ENCODE peak calls at places on chromosome 9, in six cellular contexts. C is SK-N-SH, L is coronary artery, V is pancreas, K is brain microvascular endothelial cell, R is A549. U is an unnamed sample.

GRCh38 chr9:68536876-68537490 is 3.7 kb downstream of the TMEM252 start:
- DNase-seq in R (no peak), L (no peak), C (no peak), K (no peak), V (no peak), U (no peak)

GRCh38 chr9:88991066-88992030 is at the start of gene S1PR3:
- DNase-seq in R (peak), L (peak), V (peak), C (peak), K (no peak), U (peak)

GRCh38 chr9:105264380-105264779 is 19.9 kb downstream of the SLC44A1 start:
- DNase-seq in V (no peak), R (no peak), C (no peak), K (no peak), L (no peak), U (no peak)

GRCh38 chr9:113992276-113992951 is 85.7 kb downstream of the AMBP start:
- DNase-seq in L (no peak), C (peak), R (no peak), K (no peak), V (no peak), U (peak)

GRCh38 chr9:90801507-90802289 is at the start of gene SYK:
- DNase-seq in R (no peak), V (peak), C (peak), K (no peak), L (no peak), U (peak)

GRCh38 chr9:16450578-16450977 is 419.9 kb downstream of the BNC2 start:
- DNase-seq in L (no peak), C (no peak), V (no peak), R (no peak), K (no peak), U (no peak)

GRCh38 chr9:81626511-81626910 is 62.8 kb downstream of the TLE1 start:
- DNase-seq in L (no peak), K (no peak), V (no peak), R (no peak), C (no peak), U (no peak)

GRCh38 chr9:88710449-88710848 is 175.5 kb downstream of the NXNL2 start:
- DNase-seq in K (no peak), L (no peak), R (no peak), C (no peak), V (no peak), U (no peak)

GRCh38 chr9:125600194-125600593 is 106.8 kb downstream of the MAPKAP1 start:
- DNase-seq in K (no peak), C (no peak), R (no peak), L (no peak), V (no peak), U (no peak)

GRCh38 chr9:135440620-135441019 is 39.0 kb upstream of the PPP1R26 start:
- DNase-seq in K (no peak), C (no peak), V (no peak), L (no peak), R (peak), U (no peak)

GRCh38 chr9:120619751-120620655 is 40.0 kb upstream of the CDK5RAP2 start:
- DNase-seq in K (peak), V (no peak), R (peak), C (peak), L (no peak), U (peak)

GRCh38 chr9:5516453-5517220 is 6.3 kb downstream of the PDCD1LG2 start:
- DNase-seq in K (no peak), V (no peak), C (no peak), L (no peak), R (no peak), U (no peak)

GRCh38 chr9:90095682-90096081 is 490.9 kb downstream of the GADD45G start:
- DNase-seq in C (peak), L (no peak), R (no peak), K (no peak), V (peak), U (no peak)

GRCh38 chr9:115391166-115391825 is 273.3 kb upstream of the TNC start:
- DNase-seq in V (no peak), C (no peak), K (no peak), L (no peak), R (no peak), U (no peak)

GRCh38 chr9:125739442-125739841 is 7.7 kb upstream of the PBX3 start:
- DNase-seq in R (no peak), L (no peak), C (no peak), V (no peak), K (no peak), U (no peak)

GRCh38 chr9:91073811-91074771 is 272.5 kb downstream of the SYK start:
- DNase-seq in C (no peak), K (no peak), L (peak), R (no peak), V (no peak), U (no peak)

GRCh38 chr9:112325127-112325526 is 8.3 kb downstream of the PTBP3 start:
- DNase-seq in L (no peak), R (no peak), C (no peak), V (no peak), K (no peak), U (no peak)

GRCh38 chr9:120366646-120367019 is 213.3 kb downstream of the CDK5RAP2 start:
- DNase-seq in L (no peak), K (peak), C (no peak), V (no peak), R (peak), U (no peak)

GRCh38 chr9:100474082-100474949 is 1.4 kb downstream of the TMEFF1 start:
- DNase-seq in K (no peak), R (no peak), L (no peak), V (no peak), C (peak), U (no peak)

GRCh38 chr9:89664896-89665329 is 60.1 kb downstream of the GADD45G start:
- DNase-seq in R (no peak), L (no peak), V (no peak), K (no peak), C (no peak), U (no peak)

GRCh38 chr9:97880336-97880735 is 27.3 kb downstream of the FOXE1 start:
- DNase-seq in L (no peak), R (no peak), K (no peak), C (no peak), V (no peak), U (no peak)

GRCh38 chr9:127706836-127707241 is at the start of gene CFAP157:
- DNase-seq in K (no peak), V (no peak), L (no peak), R (peak), C (peak), U (no peak)

GRCh38 chr9:137031904-137032639 is at the start of gene FUT7:
- DNase-seq in L (no peak), C (no peak), V (no peak), R (no peak), K (no peak), U (no peak)

GRCh38 chr9:18438300-18438925 is 35.5 kb upstream of the ADAMTSL1 start:
- DNase-seq in C (peak), L (peak), V (peak), R (no peak), K (peak), U (peak)

GRCh38 chr9:113616716-113617496 is 153.4 kb downstream of the RGS3 start:
- DNase-seq in L (no peak), K (no peak), R (no peak), V (peak), C (no peak), U (no peak)

GRCh38 chr9:93096811-93097382 is 880 bp downstream of the CARD19 start:
- DNase-seq in R (no peak), C (no peak), L (peak), V (no peak), K (no peak), U (no peak)

GRCh38 chr9:128902351-128903078 is 18.3 kb upstream of the PHYHD1 start:
- DNase-seq in L (no peak), K (no peak), V (no peak), R (no peak), C (no peak), U (peak)

GRCh38 chr9:135463140-135463539 is 16.4 kb upstream of the PPP1R26 start:
- DNase-seq in K (peak), L (no peak), V (no peak), R (peak), C (no peak), U (no peak)

GRCh38 chr9:113622600-113623400 is 159.3 kb downstream of the RGS3 start:
- DNase-seq in L (peak), C (no peak), R (peak), V (peak), K (peak), U (no peak)

GRCh38 chr9:22044583-22044982 is 35.5 kb upstream of the CDKN2B start:
- DNase-seq in V (no peak), L (no peak), R (no peak), K (peak), C (no peak), U (no peak)

GRCh38 chr9:16069671-16070586 is 517.1 kb downstream of the CCDC171 start:
- DNase-seq in C (no peak), L (no peak), V (no peak), R (no peak), K (peak), U (no peak)

GRCh38 chr9:10232352-10232930 is 380.4 kb downstream of the PTPRD start:
- DNase-seq in V (no peak), C (no peak), K (peak), L (no peak), R (no peak), U (no peak)

GRCh38 chr9:104386425-104387069 is 117.5 kb upstream of the OR13F1 start:
- DNase-seq in K (peak), C (peak), V (no peak), R (peak), L (no peak), U (no peak)

GRCh38 chr9:121743441-121744001 is 92.1 kb downstream of the DAB2IP start:
- DNase-seq in L (peak), V (peak), C (peak), K (peak), R (peak), U (peak)

GRCh38 chr9:109244179-109245132 is 76.4 kb downstream of the EPB41L4B start:
- DNase-seq in C (peak), R (peak), V (peak), K (peak), L (no peak), U (peak)

GRCh38 chr9:9790216-9790872 is 822.5 kb downstream of the PTPRD start:
- DNase-seq in C (peak), K (peak), L (no peak), R (peak), V (no peak), U (no peak)

GRCh38 chr9:132136151-132136892 is 25.5 kb upstream of the NTNG2 start:
- DNase-seq in L (no peak), C (no peak), V (no peak), K (no peak), R (no peak), U (no peak)

GRCh38 chr9:117081641-117082317 is 333.1 kb downstream of the ASTN2 start:
- DNase-seq in R (no peak), V (no peak), C (peak), K (no peak), L (no peak), U (no peak)
- H3K27ac ChIP-seq in R (no peak), V (no peak), C (peak), K (no peak), L (no peak), U (no peak)

GRCh38 chr9:94577541-94577940 is 16.1 kb downstream of the FBP2 start:
- DNase-seq in R (no peak), L (no peak), V (no peak), K (no peak), C (no peak), U (no peak)
- H3K27ac ChIP-seq in R (no peak), L (no peak), V (no peak), K (no peak), C (no peak), U (no peak)

DNA sequence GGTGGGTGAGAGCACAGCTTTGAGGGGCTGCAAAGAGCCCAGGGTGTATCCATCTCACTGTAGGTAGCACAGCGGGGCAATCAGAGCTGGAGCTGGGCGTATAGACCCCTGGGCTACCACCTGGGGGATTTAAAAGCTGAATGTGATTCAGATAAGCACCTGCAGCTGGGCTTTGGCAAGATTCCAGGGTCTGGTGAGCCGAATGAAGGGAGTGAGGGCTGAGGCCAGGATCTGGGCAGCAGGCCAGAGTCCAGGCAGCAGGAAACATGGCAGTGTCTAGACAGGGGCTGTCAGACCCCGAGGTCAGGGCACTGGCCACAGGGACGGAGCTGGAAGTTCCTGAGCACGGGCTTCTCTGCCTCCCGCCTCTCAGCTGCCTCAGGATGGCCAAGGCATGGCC is 8.7 kb downstream of the ASS1 start:
- DNase-seq in C (peak), V (peak), R (no peak), L (no peak), K (peak), U (peak)
- H3K27ac ChIP-seq in C (peak), V (no peak), R (no peak), L (no peak), K (no peak), U (no peak)

GRCh38 chr9:27545471-27545870 is 15.9 kb upstream of the MOB3B start:
- DNase-seq in L (no peak), R (no peak), C (no peak), K (no peak), V (no peak), U (no peak)

GRCh38 chr9:27539479-27540441 is 10.1 kb upstream of the MOB3B start:
- DNase-seq in K (no peak), R (peak), V (no peak), C (no peak), L (peak), U (no peak)

GRCh38 chr9:27540537-27540936 is 10.9 kb upstream of the MOB3B start:
- DNase-seq in L (no peak), V (no peak), R (no peak), C (no peak), K (no peak), U (no peak)

GRCh38 chr9:27541740-27542139 is 12.1 kb upstream of the MOB3B start:
- DNase-seq in V (no peak), R (no peak), K (no peak), C (no peak), L (no peak), U (no peak)

GRCh38 chr9:27542519-27542918 is 12.9 kb upstream of the MOB3B start:
- DNase-seq in K (no peak), C (no peak), L (no peak), V (no peak), R (no peak), U (no peak)
- H3K27ac ChIP-seq in K (no peak), C (no peak), L (peak), V (no peak), R (no peak), U (no peak)

DNA sequence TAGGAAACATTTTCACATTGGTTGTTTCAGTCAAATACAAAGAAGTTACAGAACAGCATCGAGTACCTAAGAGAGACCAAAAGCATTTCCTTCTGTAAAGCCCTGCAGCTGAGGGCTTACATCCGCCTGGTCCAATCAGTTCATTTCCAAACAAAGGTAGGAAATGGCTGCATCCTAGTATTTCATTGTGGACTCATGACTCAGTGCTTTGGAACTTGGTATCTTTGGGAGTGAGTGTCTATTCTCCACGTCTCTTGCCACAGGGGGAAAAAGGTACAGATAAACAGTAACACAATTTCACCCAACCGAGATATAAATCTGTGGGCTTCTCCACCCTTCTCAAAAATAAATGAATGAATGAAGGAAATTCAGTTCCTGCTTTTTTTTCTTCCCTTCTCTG is 75.4 kb downstream of the NFIB start:
- DNase-seq in K (peak), C (no peak), L (no peak), R (peak), V (no peak), U (peak)
- H3K27ac ChIP-seq in K (no peak), C (peak), L (no peak), R (peak), V (no peak), U (peak)

GRCh38 chr9:86563350-86563749 is 209.1 kb upstream of the TUT7 start:
- DNase-seq in R (no peak), C (no peak), V (no peak), L (no peak), K (no peak), U (no peak)

GRCh38 chr9:86562691-86563090 is 208.5 kb upstream of the TUT7 start:
- DNase-seq in V (no peak), K (no peak), C (no peak), R (no peak), L (no peak), U (no peak)

DNA sequence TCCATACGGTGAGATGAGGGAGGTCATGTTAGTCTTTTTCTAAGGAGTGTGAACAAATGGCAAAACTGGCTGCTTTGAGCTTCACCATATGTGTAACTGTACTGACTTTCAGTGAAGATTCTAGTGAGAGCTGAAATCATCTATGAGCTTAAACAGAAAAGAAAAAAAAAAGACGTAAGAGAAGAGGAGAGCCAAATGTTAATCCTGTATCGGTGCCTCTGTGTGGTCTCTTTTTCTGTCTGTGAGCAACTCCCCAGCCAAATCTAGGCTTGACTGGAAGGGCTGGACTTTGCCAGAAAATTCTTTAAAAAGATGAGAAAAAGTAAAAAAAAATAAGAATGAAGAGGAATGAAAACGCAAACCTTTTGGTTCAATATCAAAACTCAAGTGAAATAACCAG is 209.7 kb upstream of the TUT7 start:
- DNase-seq in R (no peak), L (no peak), C (no peak), V (no peak), K (no peak), U (no peak)
- H3K27ac ChIP-seq in R (no peak), L (no peak), C (no peak), V (no peak), K (no peak), U (no peak)

GRCh38 chr9:124341455-124342170 is 73.6 kb downstream of the PSMB7 start:
- DNase-seq in K (no peak), C (no peak), L (no peak), V (no peak), R (no peak), U (no peak)
- H3K27ac ChIP-seq in K (no peak), C (no peak), L (no peak), V (no peak), R (no peak), U (no peak)

U was measured in heart right ventricle.